ENCODE peak calls at places on chromosomes 2 and 18, in five cellular contexts. H is AG04450, A is IMR-90, T is astrocyte of the cerebellum, O is Peyer's patch. Z is an unnamed sample.

GRCh38 chr2:109676346-109676897 is 62.3 kb downstream of the SOWAHC start:
- DNase-seq in O (peak; percentile 42), H (no peak), A (no peak), T (no peak), Z (no peak)

GRCh38 chr2:67346718-67347407 is 50.3 kb upstream of the ETAA1 start:
- DNase-seq in A (peak; percentile 76), T (no peak), O (no peak), H (no peak), Z (no peak)

GRCh38 chr2:85924522-85924921 is 35.7 kb upstream of the ST3GAL5 start:
- DNase-seq in T (peak; percentile 53), A (peak; percentile 51), O (peak; percentile 55), H (no peak), Z (no peak)

GRCh38 chr2:150889141-150889540 is 372.5 kb downstream of the RBM43 start:
- DNase-seq in A (peak; percentile 28), H (no peak), T (no peak), O (no peak), Z (no peak)

GRCh38 chr2:64204006-64204632 is 59.9 kb upstream of the PELI1 start:
- DNase-seq in H (no peak), A (peak; percentile 62), T (no peak), O (peak; percentile 56), Z (no peak)

GRCh38 chr18:64717026-64717425 is 568.1 kb upstream of the LINC00305 start:
- DNase-seq in A (no peak), H (no peak), T (no peak), O (no peak), Z (no peak)

GRCh38 chr2:70553334-70553583 is 367 bp downstream of the TGFA start:
- DNase-seq in T (no peak), H (no peak), A (no peak), O (peak; percentile 73), Z (no peak)

GRCh38 chr2:220046507-220046906 is 419.1 kb downstream of the SLC4A3 start:
- DNase-seq in O (no peak), H (no peak), A (no peak), T (no peak), Z (no peak)

GRCh38 chr2:215828528-215829184 is 184.7 kb downstream of the MREG start:
- DNase-seq in A (peak; percentile 62), O (peak; percentile 60), H (no peak), T (peak; percentile 27), Z (peak; percentile 37)

GRCh38 chr18:74947417-74947816 is 261.5 kb downstream of the PTGR3 start:
- DNase-seq in O (no peak), H (no peak), T (no peak), A (no peak), Z (no peak)

GRCh38 chr2:177476897-177477296 is 84.3 kb downstream of the AGPS start:
- DNase-seq in T (no peak), H (no peak), A (no peak), O (no peak), Z (no peak)

GRCh38 chr2:101500175-101500574 is 25.3 kb upstream of the RFX8 start:
- DNase-seq in H (no peak), T (peak; percentile 94), O (no peak), A (peak; percentile 74), Z (no peak)

GRCh38 chr2:161243312-161243711 is 64.9 kb upstream of the PSMD14 start:
- DNase-seq in A (no peak), O (no peak), H (no peak), T (no peak), Z (no peak)

GRCh38 chr2:10448646-10449480 is 736 bp upstream of the ODC1 start:
- DNase-seq in T (peak; percentile 53), O (peak; percentile 97), A (peak; percentile 87), H (peak; percentile 67), Z (peak; percentile 65)

GRCh38 chr2:183292028-183292427 is 167.8 kb downstream of the NUP35 start:
- DNase-seq in H (no peak), A (no peak), O (no peak), T (no peak), Z (no peak)

GRCh38 chr18:50460691-50461090 is 85.8 kb downstream of the SKA1 start:
- DNase-seq in A (no peak), T (no peak), H (no peak), O (no peak), Z (no peak)

GRCh38 chr2:6782523-6783061 is 83.1 kb downstream of the CMPK2 start:
- DNase-seq in H (no peak), A (no peak), T (no peak), O (no peak), Z (no peak)

GRCh38 chr2:224927671-224928173 is 114.5 kb downstream of the DOCK10 start:
- DNase-seq in H (peak; percentile 60), A (peak; percentile 89), O (peak; percentile 86), T (no peak), Z (no peak)

GRCh38 chr18:12093520-12094257 is at the start of gene ANKRD62:
- DNase-seq in O (no peak), H (no peak), A (no peak), T (no peak), Z (no peak)

GRCh38 chr2:121689356-121689755 is 40.1 kb upstream of the CLASP1 start:
- DNase-seq in O (no peak), A (peak; percentile 69), T (peak; percentile 63), H (peak; percentile 18), Z (peak; percentile 72)

GRCh38 chr2:177015526-177015925 is 197.1 kb upstream of the HNRNPA3 start:
- DNase-seq in H (no peak), A (no peak), T (no peak), O (no peak), Z (no peak)

GRCh38 chr2:181058378-181059269 is 78.2 kb downstream of the UBE2E3 start:
- DNase-seq in H (no peak), A (peak; percentile 29), T (no peak), O (peak; percentile 67), Z (no peak)

GRCh38 chr2:222024934-222025890 is 273.6 kb downstream of the PAX3 start:
- DNase-seq in H (no peak), T (peak; percentile 59), A (peak; percentile 42), O (no peak), Z (peak; percentile 21)

GRCh38 chr2:157792345-157793052 is 83.6 kb downstream of the ACVR1 start:
- DNase-seq in H (peak; percentile 44), O (no peak), A (peak; percentile 92), T (no peak), Z (no peak)

GRCh38 chr2:237421542-237422047 is 7.6 kb upstream of the COL6A3 start:
- DNase-seq in O (peak; percentile 87), A (peak; percentile 90), T (peak; percentile 76), H (peak; percentile 77), Z (peak; percentile 69)

GRCh38 chr2:168494190-168494711 is 38.2 kb downstream of the CERS6 start:
- DNase-seq in H (no peak), A (no peak), O (peak; percentile 66), T (no peak), Z (no peak)

GRCh38 chr2:217555075-217555876 is 447.5 kb downstream of the TNS1 start:
- DNase-seq in A (no peak), H (no peak), O (no peak), T (no peak), Z (no peak)

GRCh38 chr2:60581461-60582282 is 28.2 kb upstream of the BCL11A start:
- DNase-seq in T (no peak), H (peak; percentile 4), O (peak; percentile 84), A (peak; percentile 27), Z (no peak)

GRCh38 chr2:215528555-215528954 is 92.7 kb upstream of the FN1 start:
- DNase-seq in A (peak; percentile 99), T (peak; percentile 81), O (no peak), H (peak; percentile 90), Z (peak; percentile 90)

GRCh38 chr2:78035804-78036203 is 513.6 kb upstream of the LRRTM4 start:
- DNase-seq in A (no peak), T (no peak), O (no peak), H (no peak), Z (no peak)
- TF ChIP-seq CTCF in A (no peak), T (no peak), O (no peak), H (no peak), Z (no peak)

GRCh38 chr2:37599688-37600525 is 71.5 kb downstream of the CDC42EP3 start:
- DNase-seq in H (no peak), O (peak; percentile 83), T (no peak), A (no peak), Z (no peak)

GRCh38 chr2:37601569-37601968 is 69.9 kb downstream of the CDC42EP3 start:
- DNase-seq in T (no peak), H (no peak), O (no peak), A (no peak), Z (no peak)

GRCh38 chr2:37602702-37603101 is 68.7 kb downstream of the CDC42EP3 start:
- DNase-seq in H (no peak), T (no peak), O (no peak), A (no peak), Z (no peak)

GRCh38 chr2:37602040-37602439 is 69.4 kb downstream of the CDC42EP3 start:
- DNase-seq in A (no peak), T (no peak), O (no peak), H (no peak), Z (no peak)

DNA sequence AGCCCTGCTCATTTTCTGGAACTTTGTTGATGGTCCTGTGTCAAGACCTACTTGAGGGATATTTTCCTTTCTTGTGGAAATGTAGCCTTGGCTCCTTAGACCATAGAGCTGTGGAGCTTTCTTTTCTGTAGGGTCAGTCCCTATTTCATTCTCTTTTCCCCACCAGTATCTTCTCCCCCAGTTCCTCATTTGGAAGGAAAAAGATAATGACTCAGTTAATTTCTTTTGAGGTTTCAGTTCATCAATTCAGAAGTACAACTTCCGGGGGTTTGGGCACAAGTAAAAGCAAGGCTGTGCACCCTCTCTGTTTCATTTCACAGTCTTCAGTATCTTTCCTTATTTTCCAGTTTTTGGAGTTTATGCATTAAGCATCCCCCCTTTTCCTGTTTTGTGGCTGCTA is 70.7 kb downstream of the CDC42EP3 start:
- DNase-seq in A (no peak), O (no peak), T (no peak), H (no peak), Z (no peak)
- H3K4me3 ChIP-seq in A (no peak overlapping the region), O (no peak overlapping the region), T (no peak overlapping the region), H (no peak overlapping the region), Z (no peak overlapping the region)

DNA sequence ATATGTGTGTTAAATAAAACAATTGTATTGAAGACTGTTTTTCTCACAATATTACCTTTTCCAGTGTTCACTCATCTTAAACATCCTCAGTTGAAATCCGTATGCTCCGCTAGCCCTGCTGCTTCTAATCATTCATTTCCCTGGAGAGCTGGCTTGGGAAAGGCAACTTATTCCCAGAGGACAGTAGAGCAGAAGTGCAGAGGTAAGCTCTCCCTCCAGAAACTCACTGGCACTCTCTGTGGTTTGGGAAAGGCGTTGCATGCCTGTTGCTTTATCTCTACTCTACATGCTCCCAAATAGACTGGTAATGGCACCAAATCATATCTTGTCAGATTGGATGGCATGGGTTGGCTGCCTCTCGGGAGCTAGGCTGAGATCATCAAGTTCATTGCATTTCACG is 117.1 kb upstream of the BOD1L2 start:
- DNase-seq in T (no peak), O (no peak), H (no peak), A (no peak), Z (no peak)
- TF ChIP-seq CTCF in T (peak; percentile 9), O (no peak), H (peak; percentile 39), A (peak; percentile 8), Z (peak; percentile 11)

DNA sequence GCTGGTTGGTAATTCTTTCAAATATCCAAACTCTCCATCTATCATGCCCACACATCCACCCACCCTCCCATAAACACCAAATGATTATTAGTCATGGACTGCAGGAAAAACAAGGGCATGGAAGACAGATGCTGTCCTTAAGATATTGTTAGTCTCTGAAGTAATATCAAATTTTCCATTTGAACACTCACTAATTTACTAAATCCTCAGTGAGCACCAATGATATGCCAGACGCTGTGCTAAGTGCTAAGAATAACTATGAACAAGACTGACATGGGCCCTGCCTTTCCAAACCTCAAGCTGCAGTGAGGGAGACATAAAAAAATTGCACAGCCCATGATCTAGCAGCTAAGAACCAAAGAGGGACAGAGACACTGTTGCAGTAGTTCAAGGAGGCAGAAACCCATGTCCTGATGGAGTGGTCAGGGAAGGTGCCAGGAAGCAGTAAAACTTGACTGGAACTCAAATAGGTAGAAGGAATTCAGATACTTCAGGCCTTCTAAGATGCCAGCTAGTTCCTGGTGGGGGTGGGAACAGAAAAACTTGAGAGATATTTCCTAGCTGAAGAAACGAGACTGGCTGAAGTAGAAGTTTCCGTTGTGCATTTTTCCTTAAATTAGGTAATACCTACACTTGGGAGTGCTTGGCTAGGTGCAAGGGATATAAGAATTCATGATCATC is 182.1 kb downstream of the OSR1 start:
- DNase-seq in T (no peak), H (no peak), A (no peak), O (no peak), Z (no peak)
- H3K4me3 ChIP-seq in T (no peak overlapping the region), H (no peak overlapping the region), A (no peak overlapping the region), O (no peak overlapping the region), Z (no peak overlapping the region)